ENCODE peak calls at places on chromosomes 12 and 14, in nine cellular contexts. L is HepG2; V is CD8-positive, alpha-beta memory T cell; O is ovary; H is CD8-positive, alpha-beta T cell; P is astrocyte of the cerebellum; E is left ventricle myocardium inferior; T is heart right ventricle; K is transverse colon. W is an unnamed sample.

GRCh38 chr12:70606001-70606400 is 31.2 kb downstream of the PTPRB start:
- DNase-seq in L (peak), V (no peak), O (no peak), H (no peak), P (no peak), E (no peak), T (no peak), K (no peak), W (no peak)

GRCh38 chr12:26623136-26623535 is 209.9 kb downstream of the ITPR2 start:
- DNase-seq in L (no peak), V (no peak), O (no peak), H (no peak), P (no peak), E (no peak), T (no peak), K (no peak), W (no peak)

GRCh38 chr12:11561416-11561815 is 88.1 kb upstream of the ETV6 start:
- DNase-seq in L (no peak), V (no peak), O (no peak), H (no peak), P (no peak), E (no peak), T (no peak), K (no peak), W (no peak)

GRCh38 chr14:92540472-92541048 is 27.0 kb downstream of the RIN3 start:
- DNase-seq in L (no peak), V (no peak), O (peak), H (no peak), P (peak), E (peak), T (peak), K (peak), W (peak)

GRCh38 chr12:10354502-10354901 is 35.3 kb downstream of the KLRK1 start:
- DNase-seq in L (peak), V (no peak), O (no peak), H (no peak), P (no peak), E (no peak), T (no peak), K (no peak), W (no peak)

GRCh38 chr14:99468836-99469592 is 11.6 kb downstream of the SETD3 start:
- DNase-seq in L (no peak), V (no peak), O (no peak), H (no peak), P (no peak), E (no peak), T (no peak), K (no peak), W (no peak)

GRCh38 chr14:98187302-98187701 is 1084.7 kb downstream of the BCL11B start:
- DNase-seq in L (no peak), V (no peak), O (no peak), H (no peak), P (no peak), E (no peak), T (no peak), K (no peak), W (no peak)

GRCh38 chr12:108196319-108196718 is 67.2 kb downstream of the WSCD2 start:
- DNase-seq in L (no peak), V (no peak), O (no peak), H (no peak), P (no peak), E (no peak), T (no peak), K (no peak), W (no peak)

GRCh38 chr14:100740196-100740825 is 13.6 kb downstream of the DLK1 start:
- DNase-seq in L (no peak), V (no peak), O (peak), H (no peak), P (no peak), E (no peak), T (no peak), K (no peak), W (no peak)

GRCh38 chr14:19754172-19754571 is 10.8 kb downstream of the OR4Q3 start:
- DNase-seq in L (no peak), V (no peak), O (no peak), H (no peak), P (no peak), E (no peak), T (no peak), K (no peak), W (no peak)

GRCh38 chr14:25349269-25349668 is 299.3 kb upstream of the STXBP6 start:
- DNase-seq in L (no peak), V (no peak), O (no peak), H (no peak), P (no peak), E (no peak), T (no peak), K (no peak), W (no peak)

GRCh38 chr14:89669209-89669608 is 252.2 kb upstream of the FOXN3 start:
- DNase-seq in L (no peak), V (no peak), O (no peak), H (peak), P (no peak), E (peak), T (peak), K (peak), W (no peak)

GRCh38 chr12:31317471-31318397 is 8.2 kb downstream of the SINHCAF start:
- DNase-seq in L (no peak), V (peak), O (no peak), H (no peak), P (no peak), E (no peak), T (no peak), K (no peak), W (no peak)

GRCh38 chr12:14256139-14256538 is 109.3 kb upstream of the ATF7IP start:
- DNase-seq in L (no peak), V (peak), O (no peak), H (peak), P (no peak), E (no peak), T (no peak), K (no peak), W (no peak)

GRCh38 chr12:14258468-14258947 is 107.0 kb upstream of the ATF7IP start:
- DNase-seq in L (no peak), V (no peak), O (peak), H (no peak), P (no peak), E (no peak), T (no peak), K (no peak), W (no peak)

GRCh38 chr12:14256555-14257169 is 108.8 kb upstream of the ATF7IP start:
- DNase-seq in L (peak), V (peak), O (peak), H (peak), P (peak), E (peak), T (peak), K (peak), W (no peak)

GRCh38 chr12:14257734-14258467 is 107.6 kb upstream of the ATF7IP start:
- DNase-seq in L (peak), V (peak), O (peak), H (peak), P (peak), E (no peak), T (peak), K (peak), W (peak)

DNA sequence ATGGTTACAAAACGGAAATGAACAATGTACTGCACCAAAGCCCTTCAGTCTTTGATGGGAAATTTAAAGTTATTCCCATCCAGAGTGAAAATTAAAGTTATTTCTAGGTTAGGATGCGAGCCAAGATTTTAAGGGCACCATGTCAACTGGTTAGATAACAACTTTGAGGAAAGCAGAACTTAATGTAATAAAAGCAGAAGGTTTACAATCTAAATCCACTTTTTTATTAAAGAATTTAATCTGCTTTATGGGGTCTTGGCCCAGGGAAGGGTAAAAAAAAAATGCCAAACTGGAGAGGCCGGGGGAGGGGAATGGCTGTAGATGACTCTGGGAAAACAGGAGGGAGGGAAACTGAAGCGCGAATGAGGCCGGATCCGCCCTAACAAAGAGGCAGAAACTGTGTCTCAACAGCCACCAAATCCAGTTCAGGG is 108.2 kb upstream of the ATF7IP start:
- DNase-seq in L (no peak), V (no peak), O (peak), H (no peak), P (no peak), E (peak), T (no peak), K (no peak), W (no peak)
- H3K4me3 ChIP-seq in L (peak), V (peak), O (peak), H (peak), P (no peak), E (peak), T (peak), K (peak), W (no peak)

DNA sequence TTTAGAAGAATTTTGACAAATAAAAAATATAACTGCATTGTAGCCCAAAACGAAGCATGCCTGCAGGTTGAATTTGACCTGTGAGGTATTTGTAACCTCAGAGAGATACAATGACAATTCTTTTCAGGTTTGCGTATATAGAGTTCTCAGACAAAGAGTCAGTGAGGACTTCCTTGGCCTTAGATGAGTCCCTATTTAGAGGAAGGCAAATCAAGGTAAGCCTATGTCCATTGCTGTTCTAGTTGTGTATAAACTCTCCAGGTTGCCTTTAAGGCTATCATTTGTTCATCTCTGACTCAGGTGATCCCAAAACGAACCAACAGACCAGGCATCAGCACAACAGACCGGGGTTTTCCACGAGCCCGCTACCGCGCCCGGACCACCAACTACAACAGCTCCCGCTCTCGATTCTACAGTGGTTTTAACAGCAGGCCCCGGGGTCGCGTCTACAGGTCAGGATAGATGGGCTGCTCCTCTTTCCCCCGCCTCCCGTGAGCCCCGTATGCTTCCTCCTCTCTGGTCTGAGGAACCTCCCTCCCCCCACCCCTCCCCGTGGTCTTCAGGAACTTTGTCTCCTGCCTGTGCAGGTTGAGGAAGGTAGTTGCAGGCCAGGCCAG is 2.7 kb downstream of the PABPN1 start:
- DNase-seq in L (no peak), V (no peak), O (no peak), H (no peak), P (no peak), E (no peak), T (no peak), K (no peak), W (no peak)
- H3K4me3 ChIP-seq in L (no peak), V (no peak), O (no peak), H (no peak), P (no peak), E (no peak), T (no peak), K (no peak), W (no peak)

DNA sequence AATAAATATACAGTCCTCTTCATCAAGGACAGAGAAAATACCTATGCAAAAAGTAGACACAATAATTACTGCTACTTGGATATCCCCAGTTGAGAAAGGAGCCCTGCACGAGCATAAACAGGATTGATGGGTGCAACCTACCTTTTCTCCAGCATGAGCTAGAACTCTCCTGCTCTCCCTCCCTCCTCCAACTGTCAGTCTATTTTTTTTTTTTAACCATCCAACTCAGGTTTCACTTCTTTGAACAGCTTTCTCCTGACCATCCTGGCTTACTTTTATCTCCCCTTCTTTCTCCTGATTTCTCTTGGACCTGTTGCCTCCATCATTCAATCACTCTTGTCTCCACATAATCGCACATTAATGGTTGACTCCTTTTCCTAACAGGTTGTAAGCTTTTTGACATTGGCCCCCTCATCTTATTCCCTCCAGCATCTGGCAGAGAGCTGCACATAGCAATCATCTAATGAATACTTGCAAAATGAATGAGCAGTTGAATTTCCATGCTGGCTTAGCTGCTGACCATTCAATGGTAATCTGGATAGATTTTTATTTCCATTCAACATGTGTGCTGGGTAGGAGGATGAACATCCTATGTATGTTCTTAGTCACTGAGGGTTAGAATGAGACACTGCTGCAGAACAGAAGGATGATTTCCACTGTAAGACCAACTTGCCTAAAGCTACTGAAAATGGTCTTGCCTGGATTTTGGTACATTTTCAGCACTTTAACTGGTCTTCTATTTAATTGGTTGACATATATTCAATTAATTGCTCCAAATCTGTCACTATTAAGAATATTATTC is 24.5 kb downstream of the MYBPC1 start:
- DNase-seq in L (no peak), V (no peak), O (no peak), H (no peak), P (no peak), E (no peak), T (no peak), K (no peak), W (no peak)
- H3K4me3 ChIP-seq in L (no peak), V (no peak), O (no peak), H (no peak), P (no peak), E (no peak), T (no peak), K (no peak), W (no peak)

GRCh38 chr12:54984602-54985376 is at the start of gene TESPA1:
- DNase-seq in L (no peak), V (peak), O (peak), H (peak), P (no peak), E (peak), T (peak), K (peak), W (no peak)
- H3K4me3 ChIP-seq in L (no peak), V (peak), O (no peak), H (peak), P (no peak), E (peak), T (peak), K (no peak), W (no peak)

GRCh38 chr12:53052419-53053222 is 2.8 kb downstream of the TNS2 start:
- DNase-seq in L (no peak), V (no peak), O (peak), H (no peak), P (peak), E (peak), T (peak), K (peak), W (no peak)

GRCh38 chr12:53050426-53051057 is 677 bp downstream of the TNS2 start:
- DNase-seq in L (no peak), V (no peak), O (no peak), H (no peak), P (no peak), E (no peak), T (no peak), K (peak), W (no peak)

GRCh38 chr12:53049582-53050318 is at the start of gene TNS2:
- DNase-seq in L (peak), V (no peak), O (peak), H (no peak), P (no peak), E (peak), T (peak), K (peak), W (no peak)

GRCh38 chr12:53051881-53052412 is 2.1 kb downstream of the TNS2 start:
- DNase-seq in L (no peak), V (no peak), O (peak), H (no peak), P (no peak), E (no peak), T (no peak), K (no peak), W (no peak)

DNA sequence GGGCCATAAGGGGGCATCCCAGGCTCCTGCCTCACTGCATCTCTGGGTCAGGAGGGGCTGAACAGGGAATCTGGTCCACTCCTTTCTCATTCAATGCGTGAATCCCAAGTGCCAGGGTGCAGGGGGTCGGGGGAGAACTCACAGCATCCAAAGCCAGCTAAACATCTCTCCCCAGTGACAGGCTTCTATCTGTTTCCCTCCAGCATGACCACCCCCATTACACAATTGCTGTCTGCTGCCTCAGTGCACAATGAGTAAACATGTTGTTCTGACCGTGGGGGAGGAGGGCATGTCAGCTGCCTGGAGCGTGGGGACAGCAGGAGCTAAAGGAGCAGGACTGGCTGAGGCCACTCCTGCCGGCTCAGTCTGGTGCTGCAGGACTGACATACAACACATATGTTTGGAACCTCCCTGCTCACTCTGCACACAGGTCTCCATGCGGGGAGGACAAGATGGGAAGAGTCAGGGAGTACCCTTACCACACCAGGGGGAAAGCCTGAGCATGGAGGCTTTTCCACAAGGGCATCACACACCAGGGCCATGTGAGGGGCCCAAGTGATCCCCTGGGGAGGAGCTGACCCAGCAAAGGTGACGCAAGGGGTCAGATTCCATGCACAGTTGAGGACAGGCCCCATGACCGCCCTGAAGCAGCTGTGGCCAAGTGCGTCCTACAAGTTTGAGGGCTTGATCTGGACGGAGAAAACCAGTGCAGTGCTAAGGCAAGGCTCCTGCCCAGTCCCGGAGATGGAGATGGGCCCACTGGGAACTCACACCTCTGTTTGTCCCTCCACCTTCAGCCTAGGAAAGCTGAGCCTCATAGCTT is 1.4 kb downstream of the TNS2 start:
- DNase-seq in L (peak), V (no peak), O (peak), H (no peak), P (no peak), E (peak), T (peak), K (peak), W (no peak)
- H3K4me3 ChIP-seq in L (peak), V (no peak), O (peak), H (no peak), P (peak), E (peak), T (peak), K (peak), W (peak)

DNA sequence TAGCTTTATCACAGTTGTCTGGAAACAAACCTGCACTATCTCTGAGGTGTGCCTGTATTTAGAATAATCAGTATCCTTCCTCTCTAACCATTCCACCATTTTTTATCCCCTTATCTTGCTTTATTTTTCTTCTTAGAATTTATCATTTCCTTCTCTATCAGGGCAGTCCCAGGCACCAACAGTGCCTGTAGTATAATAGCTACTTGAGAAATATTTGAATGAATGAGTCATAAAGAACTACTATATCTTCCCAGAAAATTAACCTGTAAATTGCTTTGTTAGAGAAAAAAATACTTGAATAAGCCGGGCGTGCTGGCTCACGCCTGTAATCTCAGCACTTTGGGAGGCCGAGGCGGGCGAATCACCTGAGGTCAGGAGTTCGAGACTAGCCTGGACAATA is 21.2 kb upstream of the FOXJ2 start:
- DNase-seq in L (no peak), V (no peak), O (no peak), H (no peak), P (no peak), E (no peak), T (no peak), K (no peak), W (no peak)
- H3K4me3 ChIP-seq in L (no peak), V (no peak), O (no peak), H (no peak), P (no peak), E (no peak), T (no peak), K (no peak), W (no peak)